ENCODE peak calls at places on chromosome 19, in eight cellular contexts. M, I, X, T, U, P, A and S are unnamed samples.
A peak's percentile ranks its signal among the peaks of the same experiment; 100 is the strongest.

GRCh38 chr19:19599190-19599535 is 19.3 kb downstream of the PBX4 start:
- DNase-seq in I (no peak), P (no peak), T (no peak), X (no peak), U (no peak), M (no peak), A (no peak), S (no peak)

GRCh38 chr19:23784274-23784673 is 25.6 kb upstream of the ZNF681 start:
- DNase-seq in P (no peak), I (no peak), A (no peak), T (no peak), X (no peak), U (no peak), M (no peak), S (no peak)

GRCh38 chr19:31701146-31701545 is 351.9 kb upstream of the TSHZ3 start:
- DNase-seq in T (no peak), P (no peak), U (no peak), M (no peak), X (no peak), A (no peak), I (no peak), S (no peak)

GRCh38 chr19:13705928-13706447 is 58.3 kb upstream of the MRI1 start:
- DNase-seq in M (no peak), I (no peak), X (no peak), P (no peak), A (no peak), T (peak; percentile 52), U (no peak), S (no peak)

GRCh38 chr19:55454787-55455243 is 6.6 kb downstream of the ISOC2 start:
- DNase-seq in P (peak; percentile 70), U (no peak), I (peak; percentile 71), T (peak; percentile 98), M (peak; percentile 27), X (peak; percentile 68), A (no peak), S (peak; percentile 58)

GRCh38 chr19:6048348-6048747 is 62.0 kb downstream of the RFX2 start:
- DNase-seq in I (no peak), X (no peak), T (no peak), A (no peak), M (no peak), U (no peak), P (no peak), S (no peak)

GRCh38 chr19:10085641-10086031 is 481 bp upstream of the SHFL start:
- DNase-seq in T (peak; percentile 17), A (no peak), M (no peak), P (no peak), X (peak; percentile 9), I (no peak), U (no peak), S (no peak)

GRCh38 chr19:11239377-11240000 is at the start of gene ANGPTL8:
- DNase-seq in P (no peak), A (no peak), I (no peak), X (no peak), M (no peak), T (peak; percentile 68), U (no peak), S (no peak)

GRCh38 chr19:6236310-6237291 is 43.2 kb downstream of the MLLT1 start:
- DNase-seq in T (peak; percentile 62), P (no peak), M (no peak), I (no peak), U (no peak), X (peak; percentile 92), A (no peak), S (no peak)

GRCh38 chr19:19649580-19649995 is 6.1 kb upstream of the GMIP start:
- DNase-seq in A (no peak), T (peak; percentile 65), U (no peak), P (no peak), I (no peak), M (no peak), X (no peak), S (no peak)

GRCh38 chr19:6210721-6211600 is 68.8 kb downstream of the MLLT1 start:
- DNase-seq in X (no peak), A (no peak), U (no peak), I (no peak), M (no peak), P (no peak), T (peak; percentile 77), S (no peak)

GRCh38 chr19:6970478-6970877 is 50.8 kb downstream of the MBD3L2B start:
- DNase-seq in M (no peak), U (no peak), P (no peak), T (peak; percentile 34), X (no peak), I (no peak), A (peak; percentile 41), S (peak; percentile 77)

GRCh38 chr19:4523306-4524110 is 5.2 kb upstream of the PLIN4 start:
- DNase-seq in I (peak; percentile 37), T (peak; percentile 93), P (peak; percentile 58), X (peak; percentile 61), M (no peak), A (peak; percentile 29), U (peak; percentile 39), S (peak; percentile 33)

GRCh38 chr19:35345671-35346111 is 2.0 kb upstream of the FFAR1 start:
- DNase-seq in X (no peak), T (no peak), M (no peak), P (no peak), U (no peak), A (no peak), I (no peak), S (no peak)

GRCh38 chr19:13437919-13438618 is 68.2 kb downstream of the CACNA1A start:
- DNase-seq in U (no peak), I (no peak), M (no peak), T (peak; percentile 22), P (no peak), X (no peak), A (no peak), S (no peak)

GRCh38 chr19:40601061-40601973 is at the start of gene LTBP4:
- DNase-seq in T (peak; percentile 88), U (peak; percentile 14), M (no peak), I (peak; percentile 72), P (peak; percentile 75), A (no peak), X (no peak), S (no peak)

GRCh38 chr19:11963566-11964355 is 1.1 kb upstream of the ZNF763 start:
- DNase-seq in M (peak; percentile 21), P (peak; percentile 84), T (peak; percentile 84), A (no peak), I (peak; percentile 92), U (peak; percentile 68), X (peak; percentile 57), S (peak; percentile 85)

GRCh38 chr19:6108721-6109633 is 1.3 kb downstream of the RFX2 start:
- DNase-seq in I (peak; percentile 57), M (peak; percentile 59), T (peak; percentile 82), X (peak; percentile 47), P (peak; percentile 83), A (no peak), U (no peak), S (peak; percentile 20)

GRCh38 chr19:5913739-5914357 is at the start of gene CAPS:
- DNase-seq in P (peak; percentile 88), T (peak; percentile 99), I (no peak), A (no peak), X (peak; percentile 97), M (peak; percentile 72), U (no peak), S (no peak)

GRCh38 chr19:7986321-7987083 is 18.9 kb downstream of the ELAVL1 start:
- DNase-seq in M (peak; percentile 47), X (peak; percentile 94), P (peak; percentile 79), I (no peak), U (no peak), T (peak; percentile 92), A (no peak), S (no peak)

DNA sequence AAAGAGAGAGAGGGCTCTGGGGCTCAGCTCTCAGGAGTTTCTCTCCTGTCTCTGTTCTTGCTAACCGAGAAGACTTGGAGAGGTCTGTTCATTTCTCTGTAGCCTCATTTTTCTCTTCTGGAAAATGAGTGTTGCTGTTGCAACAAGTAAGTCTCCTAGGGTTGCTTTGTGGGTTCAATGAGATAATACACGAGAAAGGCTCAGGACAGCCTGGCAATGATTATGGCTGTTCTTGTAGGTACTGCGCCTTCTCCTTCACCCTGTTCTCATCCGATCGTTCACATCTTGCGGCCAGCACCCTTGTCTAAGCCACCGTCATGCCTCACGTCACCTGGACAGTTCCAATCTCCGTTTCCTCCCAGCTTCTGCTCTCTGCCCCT is 4.1 kb downstream of the C5AR1 start:
- DNase-seq in X (no peak), U (no peak), I (no peak), M (no peak), A (no peak), P (no peak), T (no peak), S (no peak)
- H3K27ac ChIP-seq in X (no peak overlapping the region), U (no peak overlapping the region), I (no peak overlapping the region), M (no peak overlapping the region), A (no peak overlapping the region), P (no peak overlapping the region), T (no peak overlapping the region), S (no peak overlapping the region)

DNA sequence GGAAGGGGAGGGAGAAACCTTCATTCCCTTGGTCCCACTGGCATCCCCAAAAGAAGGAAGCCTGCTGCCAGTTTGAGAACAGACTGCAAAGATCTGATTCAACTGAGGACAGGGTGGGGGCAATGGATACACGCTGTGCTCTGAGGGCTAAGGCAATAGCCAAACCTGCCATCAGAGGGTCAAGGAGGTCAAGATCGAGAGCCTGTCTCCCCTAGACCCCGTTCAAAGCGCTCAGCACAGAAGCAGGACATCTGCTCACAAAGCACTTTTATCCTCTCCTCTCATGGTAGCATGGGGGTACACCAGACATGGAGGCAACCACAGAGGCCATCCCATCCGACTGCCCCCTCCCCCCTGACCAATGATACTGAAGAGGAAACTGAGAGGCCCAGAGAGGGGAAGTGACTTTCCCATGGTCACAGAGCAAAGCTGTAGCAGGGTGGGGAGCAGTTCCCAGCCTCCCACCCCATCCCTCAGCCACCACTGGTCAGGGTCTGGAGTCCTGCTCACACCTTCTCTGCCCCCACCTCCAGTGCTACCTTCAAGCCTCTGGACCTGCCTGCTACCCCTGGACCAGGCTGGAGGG is 11.1 kb downstream of the POU2F2 start:
- DNase-seq in A (no peak), X (no peak), U (no peak), M (no peak), T (no peak), P (no peak), I (no peak), S (no peak)
- H3K79me2 ChIP-seq in A (no peaks in the 10 kb centered on the region), X (no peaks in the 10 kb centered on the region), U (no peaks in the 10 kb centered on the region), M (peaks cover 2% of the 10 kb centered on the region), T (no peaks in the 10 kb centered on the region), P (no peaks in the 10 kb centered on the region), I (no peaks in the 10 kb centered on the region), S (peaks cover 36% of the 10 kb centered on the region)

DNA sequence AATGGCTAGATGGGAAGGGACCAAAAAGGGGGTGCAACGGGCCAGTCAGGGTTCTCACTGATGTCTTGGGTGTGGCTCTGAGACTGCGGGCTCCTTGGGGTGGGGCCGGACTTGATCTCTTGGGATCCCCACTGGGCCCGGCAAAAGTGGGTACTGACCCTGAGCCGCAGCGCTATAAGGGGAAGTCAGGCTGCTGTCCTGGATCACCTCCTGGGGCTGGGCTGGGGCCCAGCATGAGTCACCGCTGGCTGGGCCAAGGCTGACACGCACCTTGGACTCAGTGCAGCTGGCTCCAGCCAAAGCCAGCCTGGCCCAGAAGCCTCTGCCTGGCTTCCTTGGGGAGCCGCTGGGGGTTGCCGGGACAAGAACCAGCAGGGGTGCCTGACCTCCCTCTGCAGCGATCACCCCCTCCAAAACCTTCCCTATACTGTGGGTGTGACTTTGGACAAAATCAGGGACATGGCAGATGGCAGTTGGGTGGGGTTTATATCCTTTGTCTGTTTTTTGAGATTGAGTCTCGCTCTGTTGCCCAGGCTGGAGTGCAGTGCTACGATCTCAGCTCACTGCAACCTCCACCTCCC is 614 bp upstream of the IQCN start:
- DNase-seq in I (no peak), M (peak; percentile 86), U (no peak), T (peak; percentile 98), A (no peak), X (peak; percentile 89), P (peak; percentile 96), S (no peak)
- H3K27ac ChIP-seq in I (no peak overlapping the region), M (peak overlapping the region; percentile 27), U (no peak overlapping the region), T (peak overlapping the region; percentile 84), A (peak overlapping the region; percentile 92), X (peak overlapping the region; percentile 71), P (peak overlapping the region; percentile 88), S (no peak overlapping the region)

GRCh38 chr19:1626417-1627010 is 21.3 kb upstream of the UQCR11 start:
- DNase-seq in X (no peak), A (no peak), M (no peak), T (peak; percentile 86), P (no peak), U (no peak), I (no peak), S (no peak)
- H3K79me2 ChIP-seq in X (no peaks in the 10 kb centered on the region), A (peaks cover 7% of the 10 kb centered on the region), M (peaks cover 4% of the 10 kb centered on the region), T (no peaks in the 10 kb centered on the region), P (no peaks in the 10 kb centered on the region), U (peaks cover 76% of the 10 kb centered on the region), I (peaks cover 49% of the 10 kb centered on the region), S (peaks cover 36% of the 10 kb centered on the region)